ENCODE peak calls at places on chromosomes 11 and 22, in five cellular contexts. One of them, this sample, is unnamed.

GRCh38 chr11:36090351-36091245 is 146.7 kb downstream of the LDLRAD3 start:
- DNase-seq in left ventricle myocardium inferior: no peak
- DNase-seq in H1: no peak
- DNase-seq in RWPE1: no peak
- DNase-seq in breast epithelium: no peak
- DNase-seq in this sample: no peak

GRCh38 chr22:23064381-23065068 is 5.8 kb upstream of the GNAZ start:
- DNase-seq in H1: no peak
- DNase-seq in left ventricle myocardium inferior: no peak
- DNase-seq in breast epithelium: peak
- DNase-seq in RWPE1: no peak
- DNase-seq in this sample: peak

GRCh38 chr22:38083931-38084631 is at the start of gene SLC16A8:
- DNase-seq in left ventricle myocardium inferior: no peak
- DNase-seq in H1: no peak
- DNase-seq in breast epithelium: no peak
- DNase-seq in RWPE1: no peak
- DNase-seq in this sample: no peak

GRCh38 chr11:108927791-108928545 is 263.1 kb downstream of the DDX10 start:
- DNase-seq in left ventricle myocardium inferior: no peak
- DNase-seq in RWPE1: no peak
- DNase-seq in H1: no peak
- DNase-seq in breast epithelium: no peak
- DNase-seq in this sample: no peak

GRCh38 chr11:60844045-60844869 is 2.3 kb downstream of the CCDC86 start:
- DNase-seq in left ventricle myocardium inferior: no peak
- DNase-seq in H1: no peak
- DNase-seq in RWPE1: no peak
- DNase-seq in breast epithelium: no peak
- DNase-seq in this sample: no peak

GRCh38 chr11:105960252-105961245 is 61.5 kb downstream of the MSANTD4 start:
- DNase-seq in H1: no peak
- DNase-seq in breast epithelium: no peak
- DNase-seq in left ventricle myocardium inferior: no peak
- DNase-seq in RWPE1: no peak
- DNase-seq in this sample: no peak

GRCh38 chr22:46052331-46052771 is 75.4 kb upstream of the WNT7B start:
- DNase-seq in H1: no peak
- DNase-seq in left ventricle myocardium inferior: peak
- DNase-seq in RWPE1: no peak
- DNase-seq in breast epithelium: peak
- DNase-seq in this sample: no peak

GRCh38 chr22:44523981-44524759 is 26.1 kb upstream of the RTL6 start:
- DNase-seq in H1: no peak
- DNase-seq in left ventricle myocardium inferior: peak
- DNase-seq in RWPE1: no peak
- DNase-seq in breast epithelium: peak
- DNase-seq in this sample: no peak

GRCh38 chr11:103683581-103683980 is 352.9 kb upstream of the DDI1 start:
- DNase-seq in breast epithelium: no peak
- DNase-seq in left ventricle myocardium inferior: no peak
- DNase-seq in RWPE1: no peak
- DNase-seq in H1: no peak
- DNase-seq in this sample: no peak

GRCh38 chr11:68784653-68785052 is 33.3 kb upstream of the TESMIN start:
- DNase-seq in RWPE1: no peak
- DNase-seq in left ventricle myocardium inferior: no peak
- DNase-seq in breast epithelium: no peak
- DNase-seq in H1: no peak
- DNase-seq in this sample: no peak

GRCh38 chr11:8832571-8833260 is 78.3 kb upstream of the AKIP1 start:
- DNase-seq in RWPE1: peak
- DNase-seq in H1: no peak
- DNase-seq in breast epithelium: no peak
- DNase-seq in left ventricle myocardium inferior: no peak
- DNase-seq in this sample: no peak

GRCh38 chr22:36365020-36365411 is 22.8 kb downstream of the MYH9 start:
- DNase-seq in RWPE1: peak
- DNase-seq in left ventricle myocardium inferior: peak
- DNase-seq in breast epithelium: no peak
- DNase-seq in H1: no peak
- DNase-seq in this sample: no peak

GRCh38 chr22:40818747-40819662 is at the start of gene SLC25A17:
- DNase-seq in left ventricle myocardium inferior: peak
- DNase-seq in H1: peak
- DNase-seq in RWPE1: peak
- DNase-seq in breast epithelium: peak
- DNase-seq in this sample: peak

GRCh38 chr11:64861227-64861970 is 16.9 kb upstream of the CDC42BPG start:
- DNase-seq in left ventricle myocardium inferior: no peak
- DNase-seq in H1: no peak
- DNase-seq in breast epithelium: no peak
- DNase-seq in RWPE1: no peak
- DNase-seq in this sample: no peak

GRCh38 chr22:27295605-27296004 is 506.0 kb downstream of the MN1 start:
- DNase-seq in left ventricle myocardium inferior: no peak
- DNase-seq in RWPE1: no peak
- DNase-seq in H1: no peak
- DNase-seq in breast epithelium: no peak
- DNase-seq in this sample: no peak

GRCh38 chr11:109490953-109491733 is 69.2 kb downstream of the C11orf87 start:
- DNase-seq in left ventricle myocardium inferior: no peak
- DNase-seq in RWPE1: no peak
- DNase-seq in H1: no peak
- DNase-seq in breast epithelium: no peak
- DNase-seq in this sample: no peak

GRCh38 chr11:9535189-9535781 is 38.2 kb upstream of the WEE1 start:
- DNase-seq in RWPE1: no peak
- DNase-seq in H1: peak
- DNase-seq in left ventricle myocardium inferior: peak
- DNase-seq in breast epithelium: peak
- DNase-seq in this sample: peak

GRCh38 chr22:42442746-42443145 is 10.5 kb upstream of the NFAM1 start:
- DNase-seq in RWPE1: no peak
- DNase-seq in breast epithelium: no peak
- DNase-seq in H1: no peak
- DNase-seq in left ventricle myocardium inferior: no peak
- DNase-seq in this sample: no peak

GRCh38 chr11:97158256-97158655 is 768.4 kb downstream of the JRKL start:
- DNase-seq in RWPE1: no peak
- DNase-seq in breast epithelium: no peak
- DNase-seq in left ventricle myocardium inferior: no peak
- DNase-seq in H1: no peak
- DNase-seq in this sample: no peak

GRCh38 chr22:27107824-27108223 is 450.4 kb downstream of the MIAT start:
- DNase-seq in H1: no peak
- DNase-seq in breast epithelium: peak
- DNase-seq in left ventricle myocardium inferior: peak
- DNase-seq in RWPE1: peak
- DNase-seq in this sample: no peak

GRCh38 chr11:64372802-64373597 is 14.0 kb downstream of the RPS6KA4 start:
- DNase-seq in H1: no peak
- DNase-seq in left ventricle myocardium inferior: no peak
- DNase-seq in breast epithelium: no peak
- DNase-seq in RWPE1: no peak
- DNase-seq in this sample: no peak

GRCh38 chr11:1988667-1989317 is 8.8 kb downstream of the H19 start:
- DNase-seq in breast epithelium: no peak
- DNase-seq in H1: no peak
- DNase-seq in left ventricle myocardium inferior: peak
- DNase-seq in RWPE1: no peak
- DNase-seq in this sample: no peak

GRCh38 chr11:60377737-60378136 is 595 bp upstream of the MS4A7 start:
- DNase-seq in H1: no peak
- DNase-seq in breast epithelium: no peak
- DNase-seq in RWPE1: no peak
- DNase-seq in left ventricle myocardium inferior: peak
- DNase-seq in this sample: no peak

GRCh38 chr11:130008326-130008725 is 5.7 kb upstream of the PRDM10 start:
- DNase-seq in RWPE1: no peak
- DNase-seq in left ventricle myocardium inferior: no peak
- DNase-seq in breast epithelium: no peak
- DNase-seq in H1: no peak
- DNase-seq in this sample: no peak

GRCh38 chr22:49685116-49685515 is 142.6 kb downstream of the BRD1 start:
- DNase-seq in H1: no peak
- DNase-seq in left ventricle myocardium inferior: no peak
- DNase-seq in breast epithelium: no peak
- DNase-seq in RWPE1: no peak
- DNase-seq in this sample: no peak

GRCh38 chr11:57479925-57480324 is 19.6 kb downstream of the RTN4RL2 start:
- DNase-seq in H1: no peak
- DNase-seq in RWPE1: peak
- DNase-seq in breast epithelium: no peak
- DNase-seq in left ventricle myocardium inferior: no peak
- DNase-seq in this sample: no peak

GRCh38 chr11:117457031-117457785 is 129.6 kb downstream of the CEP164 start:
- DNase-seq in left ventricle myocardium inferior: no peak
- DNase-seq in RWPE1: no peak
- DNase-seq in breast epithelium: no peak
- DNase-seq in H1: no peak
- DNase-seq in this sample: no peak

GRCh38 chr11:117459121-117459978 is 131.7 kb downstream of the CEP164 start:
- DNase-seq in H1: no peak
- DNase-seq in RWPE1: no peak
- DNase-seq in breast epithelium: no peak
- DNase-seq in left ventricle myocardium inferior: no peak
- DNase-seq in this sample: no peak

GRCh38 chr11:117456027-117456720 is 128.5 kb downstream of the CEP164 start:
- DNase-seq in H1: no peak
- DNase-seq in left ventricle myocardium inferior: no peak
- DNase-seq in breast epithelium: no peak
- DNase-seq in RWPE1: no peak
- DNase-seq in this sample: no peak

GRCh38 chr11:117458275-117459120 is 130.8 kb downstream of the CEP164 start:
- DNase-seq in RWPE1: peak
- DNase-seq in left ventricle myocardium inferior: no peak
- DNase-seq in breast epithelium: no peak
- DNase-seq in H1: no peak
- DNase-seq in this sample: no peak

DNA sequence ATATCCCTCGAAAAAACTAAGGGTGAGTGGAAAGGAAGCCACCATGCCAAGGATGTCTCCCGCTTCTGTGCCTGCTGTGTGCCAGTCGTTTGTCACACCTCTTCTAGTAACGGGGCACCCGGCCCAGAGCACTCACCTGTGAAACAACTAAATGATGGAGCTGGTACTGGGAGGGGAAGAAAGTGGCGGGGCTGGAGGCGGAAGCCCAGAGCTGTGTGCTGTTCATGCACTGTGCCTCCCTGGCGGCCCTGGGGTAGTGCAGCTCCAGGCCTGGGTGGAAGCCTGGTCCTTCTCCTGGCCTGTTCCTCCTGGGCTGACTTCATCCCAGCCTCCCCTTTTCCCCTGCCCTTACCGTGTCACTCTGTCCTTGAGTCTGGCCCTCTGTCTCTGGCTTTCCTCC is 130.2 kb downstream of the CEP164 start:
- DNase-seq in H1: no peak
- DNase-seq in RWPE1: no peak
- DNase-seq in breast epithelium: no peak
- DNase-seq in left ventricle myocardium inferior: no peak
- DNase-seq in this sample: no peak
- TF ChIP-seq CTCF in H1: no peak
- TF ChIP-seq CTCF in RWPE1: no peak
- TF ChIP-seq CTCF in breast epithelium: no peak
- TF ChIP-seq CTCF in left ventricle myocardium inferior: no peak
- TF ChIP-seq CTCF in this sample: peak

DNA sequence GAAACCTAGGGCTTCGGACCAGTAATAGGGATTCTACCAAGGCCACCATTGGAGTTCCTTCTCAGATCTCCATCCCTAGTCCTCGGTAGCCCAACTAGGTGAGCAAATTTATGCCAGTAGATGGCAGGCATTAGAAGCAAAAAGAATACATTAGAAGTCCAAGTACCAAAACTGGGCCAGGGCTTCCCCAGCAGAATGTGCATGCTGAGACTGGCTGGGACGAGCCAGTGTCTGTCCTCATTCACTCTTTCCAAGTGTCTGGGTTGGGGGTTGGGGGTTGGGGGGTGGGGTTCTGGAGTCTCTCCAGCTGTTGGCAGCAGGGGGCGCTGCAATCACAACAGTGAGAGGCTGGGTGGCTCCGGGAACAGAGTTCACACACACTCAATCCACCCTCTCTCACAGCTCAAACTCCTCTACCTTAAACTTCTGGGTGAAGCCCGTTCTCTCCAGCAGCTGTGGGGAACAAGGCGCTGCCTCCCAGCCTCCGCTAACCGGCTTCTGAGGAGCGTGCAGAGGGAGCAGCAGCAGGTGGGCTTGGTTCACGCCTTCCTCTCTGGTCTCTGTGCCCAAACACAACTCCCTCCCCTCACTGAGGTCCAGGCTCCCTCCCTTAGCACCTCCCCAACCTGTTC is 57.5 kb downstream of the BTG4 start:
- DNase-seq in left ventricle myocardium inferior: no peak
- DNase-seq in breast epithelium: no peak
- DNase-seq in RWPE1: peak
- DNase-seq in H1: no peak
- DNase-seq in this sample: peak
- TF ChIP-seq CTCF in left ventricle myocardium inferior: peak
- TF ChIP-seq CTCF in breast epithelium: no peak
- TF ChIP-seq CTCF in RWPE1: no peak
- TF ChIP-seq CTCF in H1: peak
- TF ChIP-seq CTCF in this sample: peak

GRCh38 chr22:30813936-30814335 is 119.3 kb downstream of the OSBP2 start:
- DNase-seq in left ventricle myocardium inferior: no peak
- DNase-seq in H1: no peak
- DNase-seq in RWPE1: no peak
- DNase-seq in breast epithelium: no peak
- DNase-seq in this sample: no peak

GRCh38 chr22:30821381-30821780 is 126.7 kb downstream of the OSBP2 start:
- DNase-seq in breast epithelium: no peak
- DNase-seq in H1: no peak
- DNase-seq in left ventricle myocardium inferior: no peak
- DNase-seq in RWPE1: no peak
- DNase-seq in this sample: no peak

GRCh38 chr22:30821863-30822215 is 127.2 kb downstream of the OSBP2 start:
- DNase-seq in breast epithelium: no peak
- DNase-seq in H1: no peak
- DNase-seq in left ventricle myocardium inferior: no peak
- DNase-seq in RWPE1: no peak
- DNase-seq in this sample: no peak

DNA sequence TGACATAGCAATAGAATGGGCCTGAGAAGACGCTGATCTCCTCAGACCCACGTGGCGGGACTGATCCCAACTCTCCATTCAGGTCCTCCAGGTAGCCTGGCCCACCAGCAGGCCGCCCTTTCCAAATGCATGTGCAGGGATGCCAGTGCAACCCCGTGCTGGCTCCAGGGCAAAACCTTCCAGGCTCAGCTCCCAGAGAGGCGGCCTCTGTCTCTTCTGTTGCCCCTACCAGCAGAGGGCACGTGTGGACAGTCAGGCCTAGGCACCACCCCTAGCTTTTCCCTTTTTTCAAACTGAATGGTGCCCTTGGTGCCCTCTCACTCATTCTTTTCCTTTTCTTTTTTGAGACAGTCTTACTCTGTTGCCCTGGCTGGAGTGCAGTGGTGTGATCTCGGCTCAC is 121.7 kb downstream of the OSBP2 start:
- DNase-seq in breast epithelium: no peak
- DNase-seq in H1: no peak
- DNase-seq in RWPE1: no peak
- DNase-seq in left ventricle myocardium inferior: no peak
- DNase-seq in this sample: no peak
- TF ChIP-seq CTCF in breast epithelium: no peak
- TF ChIP-seq CTCF in H1: peak
- TF ChIP-seq CTCF in RWPE1: no peak
- TF ChIP-seq CTCF in left ventricle myocardium inferior: no peak
- TF ChIP-seq CTCF in this sample: no peak

GRCh38 chr22:20027966-20028854 is 7.3 kb downstream of the TANGO2 start:
- DNase-seq in RWPE1: no peak
- DNase-seq in breast epithelium: no peak
- DNase-seq in H1: no peak
- DNase-seq in left ventricle myocardium inferior: no peak
- DNase-seq in this sample: no peak
- TF ChIP-seq CTCF in RWPE1: peak
- TF ChIP-seq CTCF in breast epithelium: peak
- TF ChIP-seq CTCF in H1: peak
- TF ChIP-seq CTCF in left ventricle myocardium inferior: peak
- TF ChIP-seq CTCF in this sample: peak